ENCODE peak calls at places on chromosome 10, in five cellular contexts. C, D, T, F and R are unnamed samples.

GRCh38 chr10:68315582-68315981 is 16.3 kb upstream of the HNRNPH3 start:
- DNase-seq in C (no peak), T (no peak), F (no peak), D (no peak), R (no peak)

GRCh38 chr10:1299041-1299726 is 243.0 kb downstream of the WDR37 start:
- DNase-seq in D (no peak), T (no peak), C (no peak), F (no peak), R (no peak)

GRCh38 chr10:78964274-78964951 is 104.4 kb upstream of the ZMIZ1 start:
- DNase-seq in C (no peak), T (no peak), D (no peak), F (no peak), R (no peak)

GRCh38 chr10:79112898-79113431 is 44.2 kb downstream of the ZMIZ1 start:
- DNase-seq in C (peak; percentile 52), D (no peak), F (peak; percentile 98), T (no peak), R (peak; percentile 53)

GRCh38 chr10:128440513-128441160 is 314.4 kb upstream of the MKI67 start:
- DNase-seq in C (no peak), T (peak; percentile 61), F (no peak), D (peak; percentile 95), R (no peak)

GRCh38 chr10:131511391-131511790 is 199.9 kb upstream of the TCERG1L start:
- DNase-seq in F (no peak), C (no peak), T (no peak), D (no peak), R (no peak)

GRCh38 chr10:69312537-69312936 is 34.2 kb downstream of the HK1 start:
- DNase-seq in C (no peak), T (peak; percentile 29), D (no peak), F (no peak), R (no peak)

GRCh38 chr10:96991313-96991841 is 159.3 kb downstream of the LCOR start:
- DNase-seq in T (no peak), D (no peak), F (peak; percentile 85), C (peak; percentile 49), R (peak; percentile 76)

GRCh38 chr10:35607475-35608316 is 2.6 kb downstream of the GJD4 start:
- DNase-seq in F (peak; percentile 54), D (no peak), C (no peak), T (peak; percentile 60), R (no peak)

GRCh38 chr10:73999703-74000102 is 1.8 kb downstream of the VCL start:
- DNase-seq in D (no peak), T (no peak), C (no peak), F (peak; percentile 74), R (no peak)

GRCh38 chr10:73997806-73998622 is at the start of gene VCL:
- DNase-seq in C (peak; percentile 86), D (peak; percentile 99), T (peak; percentile 99), F (peak; percentile 99), R (peak; percentile 82)

GRCh38 chr10:73997479-73997805 is 474 bp upstream of the VCL start:
- DNase-seq in T (no peak), F (no peak), D (no peak), C (no peak), R (no peak)

GRCh38 chr10:73998623-73999622 is 1.0 kb downstream of the VCL start:
- DNase-seq in T (peak; percentile 73), D (peak; percentile 75), F (peak; percentile 89), C (no peak), R (no peak)

DNA sequence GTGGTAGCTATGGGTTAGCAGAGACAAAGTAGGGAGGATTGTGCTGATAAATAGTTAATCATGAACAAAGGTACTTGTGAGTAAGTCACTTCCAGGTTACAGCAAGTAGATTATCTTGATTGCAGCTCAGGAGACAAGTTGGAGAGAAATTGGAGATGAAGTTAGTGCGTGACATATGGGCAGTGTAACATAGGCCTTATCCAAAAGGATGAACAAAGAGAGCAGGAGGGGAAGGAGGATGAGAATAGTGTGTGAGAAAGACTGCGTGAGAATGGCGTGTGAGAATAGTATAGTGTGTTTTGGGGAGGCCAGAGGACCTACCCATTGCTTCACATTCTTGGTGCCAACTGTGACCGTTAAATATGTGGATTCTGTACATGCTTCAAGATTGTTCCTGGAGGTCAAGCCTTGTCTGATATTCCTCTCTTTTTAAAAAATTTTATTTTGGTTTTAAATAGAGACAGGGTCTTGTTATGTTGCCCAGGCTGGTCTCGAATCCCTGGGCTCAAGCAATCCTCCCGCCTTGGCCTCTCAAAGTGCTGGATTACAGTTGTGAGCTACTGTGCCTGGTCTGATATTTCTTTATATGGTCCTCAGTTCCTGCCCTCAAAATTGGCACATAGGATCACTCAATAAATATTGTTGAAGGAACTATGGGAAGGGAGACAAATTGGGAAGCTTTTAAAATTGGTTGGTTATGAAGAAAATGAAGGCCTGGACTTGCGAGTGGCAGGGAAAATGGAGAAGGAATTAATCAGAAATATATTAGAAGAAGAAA is 3.2 kb downstream of the VCL start:
- DNase-seq in D (peak; percentile 30), T (no peak), F (no peak), C (no peak), R (no peak)
- H3K4me3 ChIP-seq in D (no peak overlapping the region), T (peak overlapping the region; percentile 75), F (peak overlapping the region; percentile 99), C (no peak overlapping the region), R (peak overlapping the region; percentile 99)

DNA sequence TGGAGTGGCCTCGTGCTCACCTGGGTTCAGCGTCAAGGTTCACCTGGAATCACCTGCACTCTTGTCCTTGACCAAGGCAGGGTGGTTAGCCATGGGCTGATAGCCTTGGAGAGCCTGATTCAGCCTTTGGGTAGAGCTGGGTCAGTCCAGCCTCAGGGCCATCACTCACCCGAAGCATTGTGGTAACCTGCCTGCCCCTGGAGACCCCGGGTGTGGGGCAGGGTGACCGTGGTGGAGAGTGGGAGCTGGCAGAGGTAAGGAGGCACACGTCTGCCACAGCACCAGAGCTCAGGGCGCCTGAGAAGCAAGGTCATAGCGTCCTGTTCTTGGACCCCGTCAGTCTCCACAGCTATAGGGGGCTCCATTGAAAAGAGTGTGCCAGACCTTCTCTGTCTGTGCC is 27.7 kb upstream of the WDFY4 start:
- DNase-seq in D (no peak), C (no peak), T (no peak), F (no peak), R (no peak)
- H3K4me3 ChIP-seq in D (peak overlapping the region; percentile 65), C (no peak overlapping the region), T (peak overlapping the region; percentile 57), F (peak overlapping the region; percentile 74), R (peak overlapping the region; percentile 57)

DNA sequence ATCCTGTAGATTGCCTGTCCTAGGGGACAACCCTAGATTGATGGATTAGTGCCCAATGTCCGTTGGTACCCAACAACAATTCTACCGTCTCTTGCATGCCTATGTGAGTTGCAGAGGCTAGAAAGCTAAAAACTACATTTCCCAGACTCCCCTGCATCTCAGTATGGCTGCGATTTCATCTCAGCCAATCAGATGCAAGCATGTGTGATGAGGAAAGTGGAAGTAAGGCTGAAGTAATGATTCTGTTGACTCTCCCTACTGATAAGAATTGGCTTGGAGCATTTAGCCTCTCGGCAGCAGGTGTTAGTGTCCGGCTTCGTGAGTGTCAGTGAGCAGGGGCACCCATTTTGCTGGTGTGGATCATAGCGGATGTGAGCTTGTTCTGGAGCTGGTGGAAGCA is 171.9 kb downstream of the FGFR2 start:
- DNase-seq in F (no peak), T (peak; percentile 69), D (no peak), C (no peak), R (no peak)
- H3K4me3 ChIP-seq in F (no peak overlapping the region), T (no peak overlapping the region), D (no peak overlapping the region), C (no peak overlapping the region), R (no peak overlapping the region)

GRCh38 chr10:89164920-89165319 is 42.2 kb downstream of the CH25H start:
- DNase-seq in D (no peak), C (no peak), T (no peak), F (no peak), R (no peak)

GRCh38 chr10:89165923-89166322 is 41.2 kb downstream of the CH25H start:
- DNase-seq in F (peak; percentile 86), C (no peak), T (no peak), D (no peak), R (no peak)

GRCh38 chr10:89171263-89171872 is 35.7 kb downstream of the CH25H start:
- DNase-seq in D (no peak), F (peak; percentile 49), T (peak; percentile 42), C (no peak), R (no peak)

GRCh38 chr10:89164080-89164479 is 43.0 kb downstream of the CH25H start:
- DNase-seq in C (no peak), D (no peak), F (no peak), T (no peak), R (no peak)

DNA sequence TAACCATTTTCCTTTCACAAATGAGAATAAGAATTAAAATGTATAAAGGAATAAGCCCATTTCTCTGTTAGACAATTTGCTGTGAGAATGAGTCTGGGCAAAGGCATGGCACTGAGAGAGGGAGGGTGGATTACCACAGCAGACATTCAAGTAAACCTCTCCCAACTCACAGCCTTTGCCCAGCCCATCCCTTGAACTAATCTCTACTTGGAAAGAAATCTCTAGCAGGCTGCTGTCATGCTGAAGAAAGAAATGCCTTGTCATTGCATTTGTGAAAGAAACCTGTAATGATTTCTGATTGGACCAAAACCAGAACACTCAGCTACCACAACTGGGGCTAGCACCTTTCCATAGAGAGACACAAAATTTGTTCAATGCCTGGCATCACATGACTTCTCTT is 39.2 kb downstream of the CH25H start:
- DNase-seq in C (no peak), T (no peak), D (peak; percentile 12), F (peak; percentile 13), R (no peak)
- H3K4me3 ChIP-seq in C (no peak overlapping the region), T (no peak overlapping the region), D (no peak overlapping the region), F (no peak overlapping the region), R (no peak overlapping the region)

GRCh38 chr10:31032515-31033132 is 959 bp upstream of the ZNF438 start:
- DNase-seq in F (no peak), D (no peak), T (no peak), C (no peak), R (no peak)
- H3K4me3 ChIP-seq in F (peak overlapping the region; percentile 83), D (no peak overlapping the region), T (peak overlapping the region; percentile 74), C (peak overlapping the region; percentile 59), R (peak overlapping the region; percentile 69)

DNA sequence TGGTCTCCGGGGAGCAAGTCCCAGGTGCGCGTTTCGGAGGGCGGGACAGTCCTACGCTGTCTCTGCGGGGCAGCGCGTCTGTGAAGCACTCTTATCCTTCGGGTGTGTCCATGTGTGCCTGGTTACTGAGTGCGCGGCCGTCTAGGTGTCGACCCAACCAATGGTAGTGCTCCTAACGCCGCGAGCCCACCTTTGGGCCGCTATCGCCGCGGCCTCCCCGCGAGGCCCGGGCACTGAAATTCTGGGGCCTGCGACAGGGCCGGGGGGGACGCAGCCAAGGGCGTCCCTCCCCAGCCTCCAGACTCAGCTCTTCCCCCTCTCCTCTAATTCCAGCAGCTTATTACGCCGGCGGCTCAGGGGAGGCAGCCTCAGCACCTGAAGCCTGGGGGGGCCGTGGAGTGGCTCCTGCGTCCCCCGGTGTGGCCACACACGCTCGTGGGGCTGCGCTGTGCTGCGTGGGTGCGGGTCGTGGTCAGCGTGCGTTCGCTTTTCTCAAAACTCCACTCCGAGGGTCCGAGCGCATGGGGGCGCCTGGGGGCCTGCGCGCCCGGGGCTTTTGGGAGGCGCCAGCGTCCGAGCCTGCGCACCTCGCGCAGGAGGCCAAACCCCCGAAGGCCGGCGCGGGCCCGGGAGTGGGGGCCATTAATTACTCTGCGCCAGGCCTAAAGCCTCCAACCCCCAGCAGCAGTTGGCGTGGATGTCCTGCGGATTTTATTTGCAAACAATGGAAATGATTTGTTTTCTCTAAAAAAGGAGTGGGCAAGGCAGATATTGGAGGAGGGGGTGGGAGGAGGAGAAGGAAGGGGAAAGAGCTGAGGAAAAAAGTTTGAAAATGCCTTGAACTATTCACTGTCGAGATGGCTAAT is 3.0 kb upstream of the ZNF503 start:
- DNase-seq in F (no peak), D (peak; percentile 62), T (peak; percentile 71), C (no peak), R (no peak)
- H3K4me3 ChIP-seq in F (peak overlapping the region; percentile 93), D (peak overlapping the region; percentile 98), T (peak overlapping the region; percentile 65), C (no peak overlapping the region), R (no peak overlapping the region)

GRCh38 chr10:18303851-18304800 is 163.9 kb downstream of the CACNB2 start:
- DNase-seq in F (no peak), D (no peak), T (no peak), C (no peak), R (no peak)
- H3K4me3 ChIP-seq in F (no peak overlapping the region), D (no peak overlapping the region), T (no peak overlapping the region), C (no peak overlapping the region), R (no peak overlapping the region)